ENCODE peak calls at places on chromosomes 3 and 15, in six cellular contexts. T is IMR-90, I is H9, L is mesenchymal stem cell, N is neuronal stem cell, C is mesendoderm. M is an unnamed sample.
A peak's percentile ranks its signal among the peaks of the same experiment; 100 is the strongest.

GRCh38 chr15:81000626-81001179 is at the start of gene TLNRD1:
- DNase-seq in N (peak; percentile 85), T (peak; percentile 92), L (peak; percentile 93), C (peak; percentile 95), I (peak; percentile 90), M (peak; percentile 91)

GRCh38 chr3:131231710-131232348 is 149.7 kb upstream of the NUDT16 start:
- DNase-seq in T (no peak), I (no peak), C (no peak), L (no peak), N (no peak), M (no peak)

GRCh38 chr3:177598110-177598833 is 401.0 kb upstream of the TBL1XR1 start:
- DNase-seq in L (no peak), T (no peak), I (no peak), C (no peak), N (no peak), M (no peak)

GRCh38 chr3:147394168-147394941 is 12.0 kb downstream of the ZIC4 start:
- DNase-seq in C (peak; percentile 61), T (no peak), L (no peak), I (no peak), N (no peak), M (no peak)

GRCh38 chr15:50049871-50050270 is 69.2 kb downstream of the ATP8B4 start:
- DNase-seq in L (peak; percentile 69), N (no peak), T (peak; percentile 91), I (no peak), C (no peak), M (no peak)

GRCh38 chr3:124993462-124993861 is 58.9 kb upstream of the MUC13 start:
- DNase-seq in T (no peak), C (no peak), N (no peak), L (no peak), I (no peak), M (no peak)

GRCh38 chr15:62985768-62986167 is 56.8 kb upstream of the TPM1 start:
- DNase-seq in T (peak; percentile 81), I (no peak), N (no peak), C (peak; percentile 63), L (peak; percentile 81), M (peak; percentile 66)

GRCh38 chr3:57659810-57660439 is 33.0 kb downstream of the DENND6A start:
- DNase-seq in T (no peak), L (no peak), I (no peak), N (no peak), C (peak; percentile 41), M (no peak)

GRCh38 chr3:58058654-58059263 is 50.5 kb downstream of the FLNB start:
- DNase-seq in I (no peak), L (peak; percentile 92), C (no peak), N (no peak), T (peak; percentile 87), M (peak; percentile 33)

GRCh38 chr3:29686889-29687592 is 406.2 kb downstream of the RBMS3 start:
- DNase-seq in I (no peak), N (no peak), T (peak; percentile 80), L (peak; percentile 86), C (no peak), M (no peak)

GRCh38 chr3:104388624-104389023 is 978.1 kb upstream of the ALCAM start:
- DNase-seq in T (peak; percentile 19), C (no peak), N (no peak), L (no peak), I (no peak), M (no peak)

GRCh38 chr3:26963356-26963742 is 340.8 kb downstream of the LRRC3B start:
- DNase-seq in I (no peak), T (no peak), C (peak; percentile 16), L (no peak), N (no peak), M (no peak)

GRCh38 chr3:127035672-127036071 is 52.8 kb downstream of the PLXNA1 start:
- DNase-seq in N (no peak), L (peak; percentile 82), C (no peak), I (no peak), T (peak; percentile 77), M (no peak)

GRCh38 chr3:85567074-85567676 is 608.4 kb downstream of the CADM2 start:
- DNase-seq in C (peak; percentile 60), T (peak; percentile 29), N (peak; percentile 42), L (no peak), I (peak; percentile 58), M (peak; percentile 59)

GRCh38 chr3:158108596-158108995 is 1.3 kb upstream of the RSRC1 start:
- DNase-seq in T (no peak), C (no peak), I (no peak), N (no peak), L (no peak), M (no peak)

GRCh38 chr3:191068946-191069813 is 129.9 kb upstream of the OSTN start:
- DNase-seq in I (no peak), N (no peak), L (peak; percentile 9), T (peak; percentile 63), C (no peak), M (no peak)

GRCh38 chr15:77666296-77666660 is 33.6 kb upstream of the LINGO1 start:
- DNase-seq in L (no peak), C (no peak), N (no peak), I (no peak), T (no peak), M (peak; percentile 8)

GRCh38 chr15:70248116-70249025 is 150.7 kb upstream of the TLE3 start:
- DNase-seq in C (peak; percentile 79), L (no peak), T (no peak), I (peak; percentile 78), N (no peak), M (no peak)

GRCh38 chr3:51974277-51974962 is 444 bp upstream of the ABHD14A start:
- DNase-seq in C (no peak), L (no peak), I (no peak), T (no peak), N (no peak), M (no peak)

GRCh38 chr3:105593315-105593714 is 226.6 kb downstream of the ALCAM start:
- DNase-seq in I (no peak), L (no peak), C (no peak), T (no peak), N (no peak), M (no peak)

GRCh38 chr15:100114100-100114499 is 227.7 kb downstream of the ADAMTS17 start:
- DNase-seq in I (no peak), L (peak; percentile 89), T (peak; percentile 92), C (no peak), N (no peak), M (no peak)

GRCh38 chr15:59138243-59138642 is 33.3 kb downstream of the CCNB2 start:
- DNase-seq in C (peak; percentile 85), L (peak; percentile 45), N (peak; percentile 6), T (peak; percentile 22), I (peak; percentile 86), M (peak; percentile 45)

GRCh38 chr3:196774191-196774820 is 34.6 kb downstream of the PAK2 start:
- DNase-seq in T (no peak), L (no peak), N (no peak), C (no peak), I (no peak), M (peak; percentile 26)

GRCh38 chr3:134576426-134576825 is 74.4 kb downstream of the KY start:
- DNase-seq in I (no peak), L (no peak), C (no peak), T (no peak), N (no peak), M (no peak)

GRCh38 chr3:194399874-194400411 is 877 bp upstream of the GP5 start:
- DNase-seq in N (no peak), T (no peak), I (no peak), L (no peak), C (no peak), M (no peak)

GRCh38 chr15:44102675-44103254 is 92.3 kb downstream of the FRMD5 start:
- DNase-seq in N (peak; percentile 17), T (peak; percentile 99), I (no peak), L (peak; percentile 96), C (no peak), M (no peak)

GRCh38 chr3:140434261-140434905 is 243.5 kb upstream of the TRIM42 start:
- DNase-seq in T (no peak), C (peak; percentile 8), L (no peak), I (no peak), N (no peak), M (no peak)
- H3K4ac ChIP-seq in T (no peak overlapping the region), C (no peak overlapping the region), L (no peak overlapping the region), I (no peak overlapping the region), N (no peak overlapping the region), M (no peak overlapping the region)

DNA sequence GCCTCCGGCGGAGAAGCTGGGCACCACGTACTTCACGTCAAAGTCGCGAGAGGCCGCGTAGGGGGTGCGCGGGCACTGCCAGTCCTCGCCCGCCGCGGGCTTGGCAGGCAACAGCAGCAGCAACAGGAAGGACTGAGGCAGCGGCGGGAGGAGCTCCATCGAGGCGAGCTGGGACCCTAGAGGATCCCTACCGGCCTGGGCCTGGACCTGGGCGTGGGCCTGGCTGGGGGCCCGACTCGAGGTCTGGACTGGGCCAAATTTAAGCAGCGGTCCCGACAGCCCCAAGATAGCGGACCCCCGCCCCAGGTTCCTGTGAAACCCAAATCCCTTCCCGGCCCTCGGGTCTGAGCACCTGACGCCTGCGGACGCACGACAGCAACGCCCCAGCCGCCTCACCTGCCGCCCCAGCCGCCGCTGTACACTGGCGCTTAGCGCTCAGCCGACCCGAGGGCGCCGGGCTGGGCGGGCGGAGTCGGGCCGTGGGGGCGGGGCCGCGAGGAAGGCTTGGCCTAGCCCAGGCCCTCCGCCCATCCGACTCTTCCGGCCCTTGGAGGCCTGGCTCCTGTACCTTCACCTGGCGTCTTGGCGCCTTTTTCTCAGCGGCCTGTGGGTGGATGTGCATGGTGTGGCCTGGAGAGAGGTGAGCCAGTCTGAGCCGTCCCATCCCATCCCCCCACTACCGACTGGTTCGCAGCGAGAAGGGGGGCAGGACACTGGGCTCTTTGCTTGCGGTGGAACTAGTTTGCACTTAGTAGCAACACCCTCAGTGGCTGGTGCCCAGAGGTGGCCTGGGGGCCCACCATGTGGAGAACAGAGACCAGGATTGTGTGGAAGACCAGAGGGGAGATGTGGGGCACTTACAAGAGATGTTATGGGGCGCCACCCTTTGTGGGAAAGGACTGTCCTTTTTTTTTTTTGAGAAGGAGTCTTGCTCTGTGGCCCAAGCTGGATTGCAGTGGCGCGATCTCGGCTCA is at the start of gene MST1R:
- DNase-seq in C (peak; percentile 96), I (peak; percentile 96), N (peak; percentile 56), T (no peak), L (peak; percentile 27), M (peak; percentile 85)
- H3K4ac ChIP-seq in C (no peak within 1 kb of the TSS), I (no peak within 1 kb of the TSS), N (peak within 1 kb of the TSS; percentile 67), T (no peak within 1 kb of the TSS), L (no peak within 1 kb of the TSS), M (no peak within 1 kb of the TSS)

DNA sequence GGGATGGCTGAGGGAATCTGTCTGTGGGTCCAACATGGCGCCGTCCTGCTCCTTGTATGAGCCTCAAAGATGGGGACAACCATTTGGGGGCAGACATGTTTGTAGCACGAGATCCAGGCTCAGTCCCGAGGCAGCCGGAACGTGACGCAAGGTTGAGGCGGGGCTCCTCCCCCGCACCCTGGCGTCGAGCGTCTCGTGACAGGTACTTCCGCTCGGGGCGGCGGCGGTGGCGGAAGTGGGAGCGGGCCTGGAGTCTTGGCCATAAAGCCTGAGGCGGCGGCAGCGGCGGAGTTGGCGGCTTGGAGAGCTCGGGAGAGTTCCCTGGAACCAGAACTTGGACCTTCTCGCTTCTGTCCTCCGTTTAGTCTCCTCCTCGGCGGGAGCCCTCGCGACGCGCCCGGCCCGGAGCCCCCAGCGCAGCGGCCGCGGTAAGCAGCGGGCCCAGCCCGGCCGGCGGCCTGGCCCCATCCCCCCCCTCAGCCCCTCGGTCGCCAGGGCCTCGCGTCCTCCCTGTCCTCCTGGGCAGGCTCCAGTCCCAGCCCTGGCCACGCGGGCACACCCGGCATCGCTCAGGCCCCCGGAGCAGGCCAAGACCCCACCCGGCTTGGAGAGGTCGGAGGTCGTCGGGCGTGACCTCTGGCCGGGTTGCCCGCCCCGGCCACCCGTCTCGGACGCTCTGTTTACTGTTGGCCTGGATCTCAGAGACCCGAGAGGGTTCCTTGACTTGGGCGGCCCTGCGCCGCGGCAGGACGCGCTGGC is at the start of gene RAB7A:
- DNase-seq in T (peak; percentile 98), N (peak; percentile 91), I (peak; percentile 98), C (peak; percentile 99), L (peak; percentile 98), M (peak; percentile 98)
- H3K4ac ChIP-seq in T (peak within 1 kb of the TSS; percentile 66), N (no peak within 1 kb of the TSS), I (no peak within 1 kb of the TSS), C (peak within 1 kb of the TSS; percentile 71), L (peak within 1 kb of the TSS; percentile 98), M (peak within 1 kb of the TSS; percentile 95)

GRCh38 chr3:9932843-9933560 is 632 bp upstream of the CRELD1 start:
- DNase-seq in L (peak; percentile 85), N (peak; percentile 67), I (peak; percentile 90), T (peak; percentile 72), C (peak; percentile 90), M (peak; percentile 69)
- H3K4ac ChIP-seq in L (peak overlapping the region; percentile 71), N (peak overlapping the region; percentile 55), I (no peak overlapping the region), T (peak overlapping the region; percentile 24), C (no peak overlapping the region), M (peak overlapping the region; percentile 39)